ENCODE peak calls at places on chromosome 21, in five cellular contexts. D is CD4-positive, alpha-beta memory T cell; O is PC-3; I is sigmoid colon; K is mucosa of descending colon. V is an unnamed sample. For H3K4me1, the result is how much of the 10 kb centered on the place peaks cover.

GRCh38 chr21:17650301-17650700 is 37.6 kb upstream of the BTG3 start:
- DNase-seq in K (no peak), I (no peak), D (no peak), O (no peak), V (no peak)

GRCh38 chr21:14361958-14362357 is 21.0 kb downstream of the HSPA13 start:
- DNase-seq in K (no peak), D (no peak), O (peak), I (no peak), V (peak)

GRCh38 chr21:46091631-46092025 is 6.3 kb upstream of the COL6A2 start:
- DNase-seq in O (no peak), K (no peak), D (no peak), I (peak), V (no peak)

GRCh38 chr21:46022551-46023107 is 41.1 kb downstream of the COL6A1 start:
- DNase-seq in D (no peak), I (peak), O (no peak), K (no peak), V (no peak)

GRCh38 chr21:27831821-27832569 is 865.1 kb upstream of the ADAMTS5 start:
- DNase-seq in I (no peak), O (no peak), K (no peak), D (no peak), V (no peak)

GRCh38 chr21:41175080-41175479 is 7.1 kb downstream of the BACE2 start:
- DNase-seq in D (no peak), O (no peak), I (no peak), K (no peak), V (no peak)

GRCh38 chr21:29423521-29423920 is 124.8 kb downstream of the BACH1 start:
- DNase-seq in O (no peak), K (no peak), I (no peak), D (no peak), V (no peak)

GRCh38 chr21:18398843-18399242 is 4.7 kb downstream of the TMPRSS15 start:
- DNase-seq in I (no peak), K (no peak), D (no peak), O (no peak), V (no peak)

GRCh38 chr21:35252831-35253230 is 203.7 kb upstream of the RUNX1 start:
- DNase-seq in O (peak), D (no peak), I (no peak), K (no peak), V (no peak)

GRCh38 chr21:29443398-29444010 is 144.8 kb downstream of the BACH1 start:
- DNase-seq in O (no peak), D (no peak), K (no peak), I (no peak), V (no peak)

GRCh38 chr21:29938968-29939858 is 583 bp downstream of the GRIK1 start:
- DNase-seq in I (peak), O (no peak), K (no peak), D (no peak), V (no peak)

GRCh38 chr21:43268804-43269186 is 100.0 kb downstream of the CRYAA start:
- DNase-seq in O (no peak), K (no peak), D (no peak), I (no peak), V (no peak)

GRCh38 chr21:35575280-35575915 is 484.9 kb downstream of the SETD4 start:
- DNase-seq in K (no peak), D (no peak), I (no peak), O (no peak), V (no peak)

GRCh38 chr21:29018540-29018939 is 609 bp downstream of the RWDD2B start:
- DNase-seq in D (no peak), K (no peak), O (peak), I (no peak), V (no peak)

GRCh38 chr21:15751037-15751436 is 21.3 kb downstream of the USP25 start:
- DNase-seq in K (no peak), D (no peak), I (no peak), O (no peak), V (no peak)

GRCh38 chr21:15752763-15753407 is 23.1 kb downstream of the USP25 start:
- DNase-seq in D (no peak), O (peak), K (no peak), I (no peak), V (peak)

GRCh38 chr21:15751561-15751960 is 21.8 kb downstream of the USP25 start:
- DNase-seq in K (no peak), D (no peak), O (no peak), I (no peak), V (no peak)

GRCh38 chr21:15755125-15755524 is 25.3 kb downstream of the USP25 start:
- DNase-seq in I (no peak), D (no peak), K (no peak), O (no peak), V (no peak)

GRCh38 chr21:15754640-15755039 is 24.9 kb downstream of the USP25 start:
- DNase-seq in I (no peak), K (no peak), O (peak), D (no peak), V (peak)
- H3K4me1 ChIP-seq in I (half or more), K (under half), O (under half), D (half or more), V (under half)

GRCh38 chr21:38384246-38384576 is 114.1 kb downstream of the ERG start:
- DNase-seq in O (no peak), K (no peak), D (no peak), I (no peak), V (no peak)
- H3K4me1 ChIP-seq in O (under half), K (under half), D (under half), I (under half), V (under half)

GRCh38 chr21:33299181-33299752 is 25.5 kb upstream of the IFNAR1 start:
- DNase-seq in D (peak), O (peak), I (no peak), K (no peak), V (peak)

GRCh38 chr21:33301632-33302002 is 23.2 kb upstream of the IFNAR1 start:
- DNase-seq in D (no peak), O (no peak), K (no peak), I (no peak), V (no peak)

GRCh38 chr21:33302055-33302454 is 22.7 kb upstream of the IFNAR1 start:
- DNase-seq in I (no peak), O (no peak), K (no peak), D (no peak), V (no peak)

GRCh38 chr21:33302796-33303195 is 22.0 kb upstream of the IFNAR1 start:
- DNase-seq in D (no peak), I (no peak), K (no peak), O (peak), V (no peak)

DNA sequence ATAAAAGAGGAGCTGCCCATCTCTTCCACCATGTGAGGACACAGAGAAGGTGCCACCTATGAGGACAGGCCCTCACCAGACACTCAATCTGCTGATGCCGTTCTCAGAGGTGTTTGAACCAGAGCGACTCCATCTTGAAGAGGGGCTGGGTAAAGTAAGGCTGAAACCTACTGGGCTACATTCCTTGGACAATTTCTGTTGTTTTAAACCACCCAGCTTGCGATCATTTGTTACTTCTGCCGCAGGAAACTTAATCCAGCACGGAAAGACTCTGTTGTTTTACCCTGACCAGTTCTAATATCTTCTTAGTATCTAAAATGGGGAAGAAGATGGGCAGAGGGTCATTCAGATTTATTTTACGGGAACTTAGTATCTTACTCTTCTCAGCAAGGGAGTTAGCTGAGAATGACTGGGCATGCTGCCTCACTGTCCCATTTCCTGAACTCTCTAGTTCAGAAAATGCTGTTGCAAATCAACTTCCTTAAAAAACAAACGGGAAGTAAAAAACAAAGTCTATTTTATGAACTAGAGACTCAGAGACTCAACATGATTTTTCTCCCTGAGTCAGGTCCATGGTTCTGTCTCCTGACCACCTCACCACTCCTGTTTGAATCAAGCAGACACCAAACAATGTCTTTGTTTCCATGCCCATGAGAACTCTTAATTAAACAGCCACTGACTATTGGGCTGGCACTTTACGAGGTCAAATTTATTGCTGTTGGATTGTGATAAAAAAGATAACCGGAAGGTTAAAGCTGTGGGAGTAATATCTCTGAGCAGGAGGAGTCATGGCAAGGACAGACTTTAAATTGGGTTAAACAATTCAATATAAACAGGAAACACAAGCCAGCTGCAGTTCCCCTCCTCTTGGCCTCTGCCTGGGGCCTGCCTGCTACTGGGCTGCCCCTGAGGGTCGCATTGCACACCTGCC is 23.8 kb upstream of the IFNAR1 start:
- DNase-seq in I (no peak), K (no peak), O (peak), D (no peak), V (no peak)
- H3K4me1 ChIP-seq in I (under half), K (under half), O (under half), D (under half), V (under half)

GRCh38 chr21:42251654-42252053 is 32.7 kb downstream of the ABCG1 start:
- DNase-seq in I (no peak), O (no peak), D (no peak), K (no peak), V (no peak)

GRCh38 chr21:42248783-42249597 is 30.1 kb downstream of the ABCG1 start:
- DNase-seq in O (no peak), I (no peak), D (no peak), K (no peak), V (no peak)

GRCh38 chr21:42252267-42252666 is 33.3 kb downstream of the ABCG1 start:
- DNase-seq in O (no peak), D (no peak), K (no peak), I (no peak), V (no peak)

GRCh38 chr21:42252778-42253340 is 33.9 kb downstream of the ABCG1 start:
- DNase-seq in I (no peak), O (no peak), D (no peak), K (peak), V (no peak)

GRCh38 chr21:42250422-42251403 is 31.8 kb downstream of the ABCG1 start:
- DNase-seq in O (no peak), I (no peak), D (no peak), K (no peak), V (no peak)
- H3K4me1 ChIP-seq in O (under half), I (under half), D (under half), K (under half), V (under half)

DNA sequence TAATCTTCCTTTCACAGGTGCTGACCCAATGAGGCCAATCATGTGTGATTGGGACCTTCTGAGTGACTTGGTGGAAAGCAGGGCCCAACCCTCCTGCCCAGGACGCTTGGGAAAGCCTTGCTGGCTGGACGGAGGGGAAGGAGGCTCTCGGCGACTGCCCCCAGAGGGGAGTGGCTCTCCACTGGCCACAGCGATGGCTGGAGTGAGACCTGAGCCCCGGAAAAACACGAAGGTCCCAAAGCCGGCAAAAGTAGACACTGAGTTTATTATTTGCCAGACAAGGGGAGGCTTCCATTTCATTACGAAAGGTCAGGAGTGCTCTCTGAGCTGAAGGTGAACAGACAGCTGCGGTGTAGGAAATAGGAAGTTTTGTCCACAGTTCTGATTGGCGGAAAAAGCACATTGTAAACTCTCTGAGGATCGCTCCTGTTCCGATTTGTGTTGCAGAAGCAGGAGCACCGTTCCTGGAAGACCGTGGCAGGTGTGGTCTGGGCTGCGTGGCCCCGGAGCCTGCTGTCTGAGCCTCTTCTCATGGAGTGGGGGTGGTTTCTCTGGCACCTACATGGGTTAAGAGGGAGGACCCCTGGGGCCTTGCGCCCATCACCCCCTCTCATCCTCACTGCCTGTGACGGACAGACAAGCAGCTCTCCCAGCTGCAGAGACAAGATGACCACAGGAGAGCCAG is 41.6 kb downstream of the KRTAP10-1 start:
- DNase-seq in K (no peak), D (no peak), O (no peak), I (no peak), V (no peak)
- H3K4me1 ChIP-seq in K (under half), D (under half), O (under half), I (under half), V (under half)

V was measured in foreskin keratinocyte.